ENCODE peak calls at places on chromosome 9, in ten cellular contexts. One of them, this sample, is unnamed.

GRCh38 chr9:81613002-81613750 is 76.2 kb downstream of the TLE1 start:
- DNase-seq in effector memory CD4-positive, alpha-beta T cell: no peak
- DNase-seq in activated T-helper 9 cell treated with anti-CD3 and anti-CD28 coated beads, Interleukin-2, amount 50 U/mL, for 16 hours: no peak
- DNase-seq in AG20443: peak
- DNase-seq in stimulated activated CD4-positive, alpha-beta T cell treated with anti-CD3 and anti-CD28 coated beads, Interleukin-12 subunit alpha, Interleukin-12 subunit beta, amount 100 ng/mL, for 4 hours: no peak
- DNase-seq in osteoblast: no peak
- DNase-seq in choroid plexus epithelial cell: peak
- DNase-seq in Ammon's horn: peak
- DNase-seq in EH: peak
- DNase-seq in HT1080: no peak
- DNase-seq in this sample: peak

GRCh38 chr9:30574355-30575151 is 1809.9 kb upstream of the ACO1 start:
- DNase-seq in stimulated activated CD4-positive, alpha-beta T cell treated with anti-CD3 and anti-CD28 coated beads, Interleukin-12 subunit alpha, Interleukin-12 subunit beta, amount 100 ng/mL, for 4 hours: no peak
- DNase-seq in HT1080: no peak
- DNase-seq in activated T-helper 9 cell treated with anti-CD3 and anti-CD28 coated beads, Interleukin-2, amount 50 U/mL, for 16 hours: no peak
- DNase-seq in EH: no peak
- DNase-seq in AG20443: no peak
- DNase-seq in osteoblast: no peak
- DNase-seq in Ammon's horn: no peak
- DNase-seq in effector memory CD4-positive, alpha-beta T cell: no peak
- DNase-seq in choroid plexus epithelial cell: no peak
- DNase-seq in this sample: no peak

GRCh38 chr9:20321683-20322082 is 300.6 kb downstream of the MLLT3 start:
- DNase-seq in Ammon's horn: no peak
- DNase-seq in EH: no peak
- DNase-seq in choroid plexus epithelial cell: no peak
- DNase-seq in activated T-helper 9 cell treated with anti-CD3 and anti-CD28 coated beads, Interleukin-2, amount 50 U/mL, for 16 hours: no peak
- DNase-seq in HT1080: peak
- DNase-seq in effector memory CD4-positive, alpha-beta T cell: peak
- DNase-seq in stimulated activated CD4-positive, alpha-beta T cell treated with anti-CD3 and anti-CD28 coated beads, Interleukin-12 subunit alpha, Interleukin-12 subunit beta, amount 100 ng/mL, for 4 hours: no peak
- DNase-seq in osteoblast: no peak
- DNase-seq in AG20443: no peak
- DNase-seq in this sample: no peak

GRCh38 chr9:114080773-114081440 is 2.8 kb upstream of the AMBP start:
- DNase-seq in Ammon's horn: no peak
- DNase-seq in AG20443: no peak
- DNase-seq in stimulated activated CD4-positive, alpha-beta T cell treated with anti-CD3 and anti-CD28 coated beads, Interleukin-12 subunit alpha, Interleukin-12 subunit beta, amount 100 ng/mL, for 4 hours: no peak
- DNase-seq in osteoblast: peak
- DNase-seq in activated T-helper 9 cell treated with anti-CD3 and anti-CD28 coated beads, Interleukin-2, amount 50 U/mL, for 16 hours: no peak
- DNase-seq in choroid plexus epithelial cell: no peak
- DNase-seq in HT1080: no peak
- DNase-seq in effector memory CD4-positive, alpha-beta T cell: no peak
- DNase-seq in EH: no peak
- DNase-seq in this sample: no peak

GRCh38 chr9:104923289-104923688 is 4.7 kb downstream of the ABCA1 start:
- DNase-seq in AG20443: no peak
- DNase-seq in stimulated activated CD4-positive, alpha-beta T cell treated with anti-CD3 and anti-CD28 coated beads, Interleukin-12 subunit alpha, Interleukin-12 subunit beta, amount 100 ng/mL, for 4 hours: no peak
- DNase-seq in Ammon's horn: no peak
- DNase-seq in EH: peak
- DNase-seq in osteoblast: peak
- DNase-seq in activated T-helper 9 cell treated with anti-CD3 and anti-CD28 coated beads, Interleukin-2, amount 50 U/mL, for 16 hours: no peak
- DNase-seq in effector memory CD4-positive, alpha-beta T cell: no peak
- DNase-seq in choroid plexus epithelial cell: peak
- DNase-seq in HT1080: no peak
- DNase-seq in this sample: peak

GRCh38 chr9:133729646-133730281 is 8.4 kb downstream of the SARDH start:
- DNase-seq in EH: no peak
- DNase-seq in osteoblast: peak
- DNase-seq in stimulated activated CD4-positive, alpha-beta T cell treated with anti-CD3 and anti-CD28 coated beads, Interleukin-12 subunit alpha, Interleukin-12 subunit beta, amount 100 ng/mL, for 4 hours: no peak
- DNase-seq in AG20443: no peak
- DNase-seq in activated T-helper 9 cell treated with anti-CD3 and anti-CD28 coated beads, Interleukin-2, amount 50 U/mL, for 16 hours: no peak
- DNase-seq in Ammon's horn: no peak
- DNase-seq in effector memory CD4-positive, alpha-beta T cell: no peak
- DNase-seq in choroid plexus epithelial cell: no peak
- DNase-seq in HT1080: no peak
- DNase-seq in this sample: no peak

GRCh38 chr9:83196946-83197345 is 134.0 kb upstream of the RASEF start:
- DNase-seq in AG20443: no peak
- DNase-seq in activated T-helper 9 cell treated with anti-CD3 and anti-CD28 coated beads, Interleukin-2, amount 50 U/mL, for 16 hours: no peak
- DNase-seq in choroid plexus epithelial cell: no peak
- DNase-seq in HT1080: peak
- DNase-seq in EH: no peak
- DNase-seq in Ammon's horn: no peak
- DNase-seq in stimulated activated CD4-positive, alpha-beta T cell treated with anti-CD3 and anti-CD28 coated beads, Interleukin-12 subunit alpha, Interleukin-12 subunit beta, amount 100 ng/mL, for 4 hours: no peak
- DNase-seq in effector memory CD4-positive, alpha-beta T cell: no peak
- DNase-seq in osteoblast: no peak
- DNase-seq in this sample: no peak

GRCh38 chr9:93610206-93610605 is 33.8 kb downstream of the PHF2 start:
- DNase-seq in osteoblast: no peak
- DNase-seq in activated T-helper 9 cell treated with anti-CD3 and anti-CD28 coated beads, Interleukin-2, amount 50 U/mL, for 16 hours: no peak
- DNase-seq in AG20443: no peak
- DNase-seq in EH: no peak
- DNase-seq in HT1080: no peak
- DNase-seq in Ammon's horn: no peak
- DNase-seq in stimulated activated CD4-positive, alpha-beta T cell treated with anti-CD3 and anti-CD28 coated beads, Interleukin-12 subunit alpha, Interleukin-12 subunit beta, amount 100 ng/mL, for 4 hours: no peak
- DNase-seq in effector memory CD4-positive, alpha-beta T cell: no peak
- DNase-seq in choroid plexus epithelial cell: no peak
- DNase-seq in this sample: no peak

GRCh38 chr9:128361981-128362646 is 9.1 kb upstream of the URM1 start:
- DNase-seq in AG20443: peak
- DNase-seq in choroid plexus epithelial cell: peak
- DNase-seq in osteoblast: peak
- DNase-seq in HT1080: peak
- DNase-seq in Ammon's horn: peak
- DNase-seq in effector memory CD4-positive, alpha-beta T cell: peak
- DNase-seq in stimulated activated CD4-positive, alpha-beta T cell treated with anti-CD3 and anti-CD28 coated beads, Interleukin-12 subunit alpha, Interleukin-12 subunit beta, amount 100 ng/mL, for 4 hours: peak
- DNase-seq in activated T-helper 9 cell treated with anti-CD3 and anti-CD28 coated beads, Interleukin-2, amount 50 U/mL, for 16 hours: peak
- DNase-seq in EH: peak
- DNase-seq in this sample: peak

GRCh38 chr9:122904466-122904822 is 715 bp downstream of the RC3H2 start:
- DNase-seq in AG20443: peak
- DNase-seq in effector memory CD4-positive, alpha-beta T cell: no peak
- DNase-seq in osteoblast: peak
- DNase-seq in activated T-helper 9 cell treated with anti-CD3 and anti-CD28 coated beads, Interleukin-2, amount 50 U/mL, for 16 hours: peak
- DNase-seq in Ammon's horn: peak
- DNase-seq in choroid plexus epithelial cell: peak
- DNase-seq in stimulated activated CD4-positive, alpha-beta T cell treated with anti-CD3 and anti-CD28 coated beads, Interleukin-12 subunit alpha, Interleukin-12 subunit beta, amount 100 ng/mL, for 4 hours: no peak
- DNase-seq in EH: peak
- DNase-seq in HT1080: peak
- DNase-seq in this sample: peak

GRCh38 chr9:106450549-106450948 is 412.4 kb upstream of the ZNF462 start:
- DNase-seq in Ammon's horn: no peak
- DNase-seq in HT1080: no peak
- DNase-seq in stimulated activated CD4-positive, alpha-beta T cell treated with anti-CD3 and anti-CD28 coated beads, Interleukin-12 subunit alpha, Interleukin-12 subunit beta, amount 100 ng/mL, for 4 hours: no peak
- DNase-seq in osteoblast: no peak
- DNase-seq in AG20443: no peak
- DNase-seq in effector memory CD4-positive, alpha-beta T cell: no peak
- DNase-seq in EH: no peak
- DNase-seq in choroid plexus epithelial cell: no peak
- DNase-seq in activated T-helper 9 cell treated with anti-CD3 and anti-CD28 coated beads, Interleukin-2, amount 50 U/mL, for 16 hours: no peak
- DNase-seq in this sample: no peak

GRCh38 chr9:86369810-86370209 is 15.6 kb upstream of the TUT7 start:
- DNase-seq in Ammon's horn: no peak
- DNase-seq in activated T-helper 9 cell treated with anti-CD3 and anti-CD28 coated beads, Interleukin-2, amount 50 U/mL, for 16 hours: no peak
- DNase-seq in AG20443: no peak
- DNase-seq in HT1080: no peak
- DNase-seq in effector memory CD4-positive, alpha-beta T cell: no peak
- DNase-seq in osteoblast: no peak
- DNase-seq in EH: no peak
- DNase-seq in stimulated activated CD4-positive, alpha-beta T cell treated with anti-CD3 and anti-CD28 coated beads, Interleukin-12 subunit alpha, Interleukin-12 subunit beta, amount 100 ng/mL, for 4 hours: no peak
- DNase-seq in choroid plexus epithelial cell: peak
- DNase-seq in this sample: no peak

GRCh38 chr9:114077162-114077837 is 800 bp downstream of the AMBP start:
- DNase-seq in EH: no peak
- DNase-seq in HT1080: no peak
- DNase-seq in AG20443: no peak
- DNase-seq in activated T-helper 9 cell treated with anti-CD3 and anti-CD28 coated beads, Interleukin-2, amount 50 U/mL, for 16 hours: no peak
- DNase-seq in choroid plexus epithelial cell: no peak
- DNase-seq in osteoblast: peak
- DNase-seq in effector memory CD4-positive, alpha-beta T cell: no peak
- DNase-seq in stimulated activated CD4-positive, alpha-beta T cell treated with anti-CD3 and anti-CD28 coated beads, Interleukin-12 subunit alpha, Interleukin-12 subunit beta, amount 100 ng/mL, for 4 hours: no peak
- DNase-seq in Ammon's horn: no peak
- DNase-seq in this sample: no peak

GRCh38 chr9:83299556-83299955 is 236.6 kb upstream of the RASEF start:
- DNase-seq in effector memory CD4-positive, alpha-beta T cell: no peak
- DNase-seq in AG20443: peak
- DNase-seq in choroid plexus epithelial cell: peak
- DNase-seq in HT1080: peak
- DNase-seq in Ammon's horn: no peak
- DNase-seq in activated T-helper 9 cell treated with anti-CD3 and anti-CD28 coated beads, Interleukin-2, amount 50 U/mL, for 16 hours: no peak
- DNase-seq in stimulated activated CD4-positive, alpha-beta T cell treated with anti-CD3 and anti-CD28 coated beads, Interleukin-12 subunit alpha, Interleukin-12 subunit beta, amount 100 ng/mL, for 4 hours: no peak
- DNase-seq in EH: peak
- DNase-seq in osteoblast: no peak
- DNase-seq in this sample: no peak

GRCh38 chr9:92610470-92611420 is 59.2 kb downstream of the IPPK start:
- DNase-seq in activated T-helper 9 cell treated with anti-CD3 and anti-CD28 coated beads, Interleukin-2, amount 50 U/mL, for 16 hours: no peak
- DNase-seq in choroid plexus epithelial cell: no peak
- DNase-seq in effector memory CD4-positive, alpha-beta T cell: no peak
- DNase-seq in EH: peak
- DNase-seq in Ammon's horn: no peak
- DNase-seq in AG20443: peak
- DNase-seq in osteoblast: no peak
- DNase-seq in stimulated activated CD4-positive, alpha-beta T cell treated with anti-CD3 and anti-CD28 coated beads, Interleukin-12 subunit alpha, Interleukin-12 subunit beta, amount 100 ng/mL, for 4 hours: no peak
- DNase-seq in HT1080: no peak
- DNase-seq in this sample: no peak

GRCh38 chr9:88087906-88088305 is 50.4 kb downstream of the SPATA31C2 start:
- DNase-seq in activated T-helper 9 cell treated with anti-CD3 and anti-CD28 coated beads, Interleukin-2, amount 50 U/mL, for 16 hours: no peak
- DNase-seq in effector memory CD4-positive, alpha-beta T cell: no peak
- DNase-seq in EH: no peak
- DNase-seq in osteoblast: peak
- DNase-seq in AG20443: no peak
- DNase-seq in stimulated activated CD4-positive, alpha-beta T cell treated with anti-CD3 and anti-CD28 coated beads, Interleukin-12 subunit alpha, Interleukin-12 subunit beta, amount 100 ng/mL, for 4 hours: no peak
- DNase-seq in Ammon's horn: no peak
- DNase-seq in choroid plexus epithelial cell: no peak
- DNase-seq in HT1080: no peak
- DNase-seq in this sample: no peak

GRCh38 chr9:79984429-79985067 is 412.8 kb downstream of the TLE4 start:
- DNase-seq in EH: no peak
- DNase-seq in osteoblast: no peak
- DNase-seq in HT1080: no peak
- DNase-seq in AG20443: no peak
- DNase-seq in choroid plexus epithelial cell: no peak
- DNase-seq in effector memory CD4-positive, alpha-beta T cell: no peak
- DNase-seq in Ammon's horn: no peak
- DNase-seq in stimulated activated CD4-positive, alpha-beta T cell treated with anti-CD3 and anti-CD28 coated beads, Interleukin-12 subunit alpha, Interleukin-12 subunit beta, amount 100 ng/mL, for 4 hours: no peak
- DNase-seq in activated T-helper 9 cell treated with anti-CD3 and anti-CD28 coated beads, Interleukin-2, amount 50 U/mL, for 16 hours: no peak
- DNase-seq in this sample: no peak

GRCh38 chr9:16275795-16276624 is 594.5 kb downstream of the BNC2 start:
- DNase-seq in osteoblast: peak
- DNase-seq in EH: no peak
- DNase-seq in effector memory CD4-positive, alpha-beta T cell: no peak
- DNase-seq in HT1080: no peak
- DNase-seq in Ammon's horn: peak
- DNase-seq in stimulated activated CD4-positive, alpha-beta T cell treated with anti-CD3 and anti-CD28 coated beads, Interleukin-12 subunit alpha, Interleukin-12 subunit beta, amount 100 ng/mL, for 4 hours: no peak
- DNase-seq in choroid plexus epithelial cell: no peak
- DNase-seq in activated T-helper 9 cell treated with anti-CD3 and anti-CD28 coated beads, Interleukin-2, amount 50 U/mL, for 16 hours: no peak
- DNase-seq in AG20443: no peak
- DNase-seq in this sample: no peak

GRCh38 chr9:108766786-108767185 is 89.0 kb downstream of the ACTL7B start:
- DNase-seq in HT1080: no peak
- DNase-seq in EH: no peak
- DNase-seq in Ammon's horn: no peak
- DNase-seq in activated T-helper 9 cell treated with anti-CD3 and anti-CD28 coated beads, Interleukin-2, amount 50 U/mL, for 16 hours: no peak
- DNase-seq in effector memory CD4-positive, alpha-beta T cell: no peak
- DNase-seq in stimulated activated CD4-positive, alpha-beta T cell treated with anti-CD3 and anti-CD28 coated beads, Interleukin-12 subunit alpha, Interleukin-12 subunit beta, amount 100 ng/mL, for 4 hours: no peak
- DNase-seq in AG20443: no peak
- DNase-seq in osteoblast: no peak
- DNase-seq in choroid plexus epithelial cell: no peak
- DNase-seq in this sample: no peak

GRCh38 chr9:21056931-21057330 is 20.8 kb downstream of the IFNB1 start:
- DNase-seq in stimulated activated CD4-positive, alpha-beta T cell treated with anti-CD3 and anti-CD28 coated beads, Interleukin-12 subunit alpha, Interleukin-12 subunit beta, amount 100 ng/mL, for 4 hours: no peak
- DNase-seq in Ammon's horn: no peak
- DNase-seq in activated T-helper 9 cell treated with anti-CD3 and anti-CD28 coated beads, Interleukin-2, amount 50 U/mL, for 16 hours: no peak
- DNase-seq in effector memory CD4-positive, alpha-beta T cell: no peak
- DNase-seq in EH: peak
- DNase-seq in HT1080: peak
- DNase-seq in AG20443: no peak
- DNase-seq in osteoblast: no peak
- DNase-seq in choroid plexus epithelial cell: no peak
- DNase-seq in this sample: peak

GRCh38 chr9:132892383-132892782 is 13.7 kb downstream of the SPACA9 start:
- DNase-seq in activated T-helper 9 cell treated with anti-CD3 and anti-CD28 coated beads, Interleukin-2, amount 50 U/mL, for 16 hours: no peak
- DNase-seq in EH: no peak
- DNase-seq in osteoblast: no peak
- DNase-seq in HT1080: no peak
- DNase-seq in AG20443: no peak
- DNase-seq in effector memory CD4-positive, alpha-beta T cell: no peak
- DNase-seq in stimulated activated CD4-positive, alpha-beta T cell treated with anti-CD3 and anti-CD28 coated beads, Interleukin-12 subunit alpha, Interleukin-12 subunit beta, amount 100 ng/mL, for 4 hours: no peak
- DNase-seq in Ammon's horn: no peak
- DNase-seq in choroid plexus epithelial cell: no peak
- DNase-seq in this sample: no peak